ENCODE peak calls at places on chromosome 7, in four cellular contexts. K is HepG2, O is K562, D is GM12878. E is an unnamed sample.

GRCh38 chr7:12623885-12624498 is 53.5 kb downstream of the SCIN start:
- DNase-seq in K (no peak), O (peak), D (no peak), E (no peak)

GRCh38 chr7:7254908-7255307 is 72.6 kb downstream of the C1GALT1 start:
- DNase-seq in K (peak), O (no peak), D (no peak), E (no peak)

GRCh38 chr7:98315318-98315993 is 34.0 kb downstream of the BRI3 start:
- DNase-seq in K (no peak), O (no peak), D (peak), E (no peak)

GRCh38 chr7:149879801-149880738 is 6.3 kb downstream of the ATP6V0E2 start:
- DNase-seq in K (no peak), O (no peak), D (no peak), E (no peak)

GRCh38 chr7:50793115-50793946 is 10.6 kb upstream of the GRB10 start:
- DNase-seq in K (no peak), O (peak), D (no peak), E (peak)

GRCh38 chr7:147023390-147023914 is 906.9 kb downstream of the CNTNAP2 start:
- DNase-seq in K (no peak), O (no peak), D (no peak), E (no peak)

GRCh38 chr7:7639421-7639820 is 1.1 kb upstream of the UMAD1 start:
- DNase-seq in K (no peak), O (no peak), D (no peak), E (no peak)

GRCh38 chr7:138838166-138838565 is 40.2 kb upstream of the ATP6V0A4 start:
- DNase-seq in K (no peak), O (no peak), D (no peak), E (peak)

GRCh38 chr7:110307776-110308175 is 783.2 kb upstream of the LRRN3 start:
- DNase-seq in K (no peak), O (no peak), D (no peak), E (no peak)

GRCh38 chr7:1705339-1705738 is 35.3 kb downstream of the ELFN1 start:
- DNase-seq in K (no peak), O (no peak), D (no peak), E (no peak)

GRCh38 chr7:155566011-155566836 is 19.9 kb upstream of the CNPY1 start:
- DNase-seq in K (no peak), O (no peak), D (no peak), E (no peak)

GRCh38 chr7:132942721-132943120 is 139.2 kb downstream of the CHCHD3 start:
- DNase-seq in K (no peak), O (no peak), D (no peak), E (no peak)

GRCh38 chr7:106059556-106059955 is 52.6 kb downstream of the SYPL1 start:
- DNase-seq in K (no peak), O (no peak), D (no peak), E (no peak)

GRCh38 chr7:73706122-73707044 is 13.1 kb downstream of the STX1A start:
- DNase-seq in K (no peak), O (peak), D (no peak), E (no peak)

GRCh38 chr7:29882481-29882880 is 76.2 kb downstream of the WIPF3 start:
- DNase-seq in K (no peak), O (no peak), D (no peak), E (no peak)

GRCh38 chr7:107394301-107394700 is 75.6 kb upstream of the GPR22 start:
- DNase-seq in K (no peak), O (no peak), D (no peak), E (no peak)

GRCh38 chr7:29865526-29865925 is 59.2 kb downstream of the WIPF3 start:
- DNase-seq in K (peak), O (no peak), D (no peak), E (no peak)

GRCh38 chr7:2913760-2914387 is 69.8 kb upstream of the GNA12 start:
- DNase-seq in K (no peak), O (no peak), D (no peak), E (no peak)

GRCh38 chr7:2807846-2808772 is 36.0 kb downstream of the GNA12 start:
- DNase-seq in K (no peak), O (no peak), D (no peak), E (no peak)

GRCh38 chr7:41711283-41712064 is 8.6 kb upstream of the INHBA start:
- DNase-seq in K (peak), O (peak), D (no peak), E (peak)

GRCh38 chr7:112452102-112452888 is 2.0 kb downstream of the IFRD1 start:
- DNase-seq in K (peak), O (no peak), D (no peak), E (no peak)

GRCh38 chr7:140440593-140440992 is 36.7 kb downstream of the RAB19 start:
- DNase-seq in K (no peak), O (no peak), D (no peak), E (no peak)

GRCh38 chr7:6290345-6290744 is 17.9 kb upstream of the CYTH3 start:
- DNase-seq in K (no peak), O (no peak), D (no peak), E (no peak)

GRCh38 chr7:49001610-49002033 is 77.3 kb downstream of the CDC14C start:
- DNase-seq in K (peak), O (peak), D (peak), E (peak)
- TF ChIP-seq CBFB in K (no peak), O (no peak), D (no peak), E (no peak)

DNA sequence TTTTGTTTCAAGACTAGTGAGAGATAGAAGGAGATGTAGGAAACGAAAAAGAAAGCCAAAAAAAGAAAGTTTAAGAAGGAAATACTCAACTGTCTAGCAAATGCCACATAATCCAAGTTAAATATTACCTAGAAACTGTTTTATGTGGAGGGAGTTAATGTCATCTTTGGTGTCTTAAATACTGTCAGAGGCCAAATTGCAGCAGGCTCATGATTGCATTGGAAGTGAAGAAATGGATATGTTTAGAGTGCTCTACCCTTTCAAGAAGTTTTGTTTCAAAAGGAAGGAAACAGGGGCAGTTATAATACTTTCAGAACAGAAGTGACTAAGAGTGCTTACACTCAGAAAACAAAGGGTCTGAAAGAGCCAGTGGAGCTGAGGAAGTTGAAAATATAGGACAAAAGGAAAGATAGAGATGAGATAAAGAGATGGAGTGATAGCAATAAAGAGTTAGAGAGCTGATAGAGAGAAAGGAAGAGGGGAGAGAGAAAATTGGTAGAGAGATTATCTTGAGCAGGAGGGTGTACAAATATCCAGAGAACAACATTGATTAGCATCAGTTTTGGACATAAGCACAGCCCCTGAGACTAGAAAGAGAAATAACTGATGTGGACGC is 28.0 kb upstream of the GNAI1 start:
- DNase-seq in K (no peak), O (no peak), D (no peak), E (no peak)
- TF ChIP-seq ESRRA in K (no peak), O (no peak), D (no peak), E (no peak)

GRCh38 chr7:104192434-104192833 is 15.4 kb downstream of the ORC5 start:
- DNase-seq in K (no peak), O (no peak), D (no peak), E (no peak)

GRCh38 chr7:104198673-104199278 is 9.0 kb downstream of the ORC5 start:
- DNase-seq in K (no peak), O (no peak), D (no peak), E (no peak)

DNA sequence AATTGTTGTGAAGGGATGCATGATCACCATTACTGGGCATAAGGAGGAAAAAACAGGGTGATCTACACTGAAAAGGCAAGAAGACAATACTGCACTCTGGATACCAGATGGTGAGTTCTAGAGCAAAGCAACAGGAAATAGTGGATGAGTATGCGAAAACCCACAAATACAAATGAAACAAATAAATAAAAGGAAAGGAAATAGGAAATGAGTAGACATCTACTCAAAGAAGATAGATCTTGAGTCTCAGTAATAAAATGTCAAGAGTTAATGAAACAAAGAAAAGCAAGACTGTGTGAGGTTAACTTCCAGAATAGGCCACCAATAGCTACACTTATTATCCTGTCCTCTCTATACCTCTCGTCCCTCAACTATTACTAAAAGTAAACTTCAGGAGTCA is 11.7 kb downstream of the ORC5 start:
- DNase-seq in K (no peak), O (no peak), D (no peak), E (no peak)
- TF ChIP-seq CBFB in K (no peak), O (no peak), D (no peak), E (no peak)

GRCh38 chr7:193538-194256 is 1.3 kb downstream of the FAM20C start:
- DNase-seq in K (no peak), O (no peak), D (no peak), E (no peak)

GRCh38 chr7:194996-195829 is 2.8 kb downstream of the FAM20C start:
- DNase-seq in K (peak), O (no peak), D (no peak), E (no peak)

GRCh38 chr7:195830-196128 is 3.4 kb downstream of the FAM20C start:
- DNase-seq in K (no peak), O (no peak), D (no peak), E (no peak)

GRCh38 chr7:192701-193536 is 548 bp downstream of the FAM20C start:
- DNase-seq in K (no peak), O (no peak), D (no peak), E (no peak)

GRCh38 chr7:194257-194995 is 2.1 kb downstream of the FAM20C start:
- DNase-seq in K (peak), O (no peak), D (no peak), E (peak)
- TF ChIP-seq ESRRA in K (no peak), O (no peak), D (no peak), E (no peak)

GRCh38 chr7:31741852-31742251 is 54.8 kb downstream of the PPP1R17 start:
- DNase-seq in K (no peak), O (no peak), D (no peak), E (no peak)
- TF ChIP-seq CBFB in K (no peak), O (no peak), D (no peak), E (no peak)

GRCh38 chr7:25083201-25083600 is 41.9 kb downstream of the CYCS start:
- DNase-seq in K (no peak), O (no peak), D (no peak), E (no peak)
- TF ChIP-seq ESRRA in K (no peak), O (no peak), D (no peak), E (no peak)

DNA sequence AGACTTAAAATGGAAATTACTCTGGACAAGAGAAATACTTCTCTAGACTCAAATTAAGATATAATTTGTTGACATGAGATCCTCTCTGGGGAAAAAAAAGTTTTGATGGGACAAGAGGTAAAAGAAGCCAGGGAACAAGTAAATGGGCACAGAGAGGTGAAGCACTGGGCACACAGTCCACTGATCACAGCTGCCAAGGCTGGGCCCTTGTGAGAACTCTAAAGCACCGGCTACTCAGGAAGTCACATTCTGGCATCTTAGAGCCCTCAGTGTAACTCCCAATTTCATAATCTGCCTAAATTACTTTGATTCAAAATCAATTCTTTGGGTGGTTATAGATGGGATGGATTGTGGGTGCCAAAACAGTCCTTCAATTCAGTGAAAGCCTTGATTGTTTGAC is 123.2 kb upstream of the CACNA2D1 start:
- DNase-seq in K (no peak), O (no peak), D (no peak), E (no peak)
- TF ChIP-seq CBFB in K (no peak), O (no peak), D (no peak), E (no peak)

GRCh38 chr7:68269410-68269809 is 1272.8 kb downstream of the TYW1 start:
- DNase-seq in K (no peak), O (no peak), D (no peak), E (no peak)
- TF ChIP-seq ESRRA in K (no peak), O (no peak), D (no peak), E (no peak)

DNA sequence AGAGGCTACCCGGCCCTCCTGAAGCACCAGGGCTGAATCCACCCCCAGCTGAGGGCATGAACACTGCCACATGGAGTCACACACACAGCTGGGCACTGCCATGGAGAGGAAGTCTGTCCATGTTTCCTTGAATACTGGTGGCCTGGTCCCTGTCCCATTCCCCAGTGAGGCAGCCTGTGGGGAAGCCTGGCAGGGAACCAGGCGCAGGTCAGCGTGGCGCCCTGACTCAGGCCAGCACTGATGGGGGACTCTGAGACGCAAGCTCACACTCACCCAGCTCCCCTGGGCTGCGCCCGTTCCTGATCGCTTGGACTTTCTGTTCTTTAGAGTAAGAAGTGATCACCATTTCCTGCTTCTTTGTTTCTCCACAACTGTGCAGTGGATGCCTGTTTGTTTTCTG is 128.3 kb downstream of the EGFR start:
- DNase-seq in K (no peak), O (no peak), D (no peak), E (no peak)
- TF ChIP-seq CBFB in K (no peak), O (no peak), D (no peak), E (no peak)

E was measured in WTC11.